ENCODE peak calls at places on chromosome 20, in eight cellular contexts. Y, I, B, E, M, J, F and Q are unnamed samples.

GRCh38 chr20:44355503-44356352 is at the start of gene HNF4A:
- DNase-seq in I (no peak), Y (no peak), J (no peak), M (no peak), F (no peak), E (no peak), B (peak), Q (no peak)

GRCh38 chr20:58045579-58045978 is 182.9 kb downstream of the ANKRD60 start:
- DNase-seq in B (no peak), E (no peak), J (no peak), M (no peak), I (no peak), F (no peak), Y (no peak), Q (no peak)

GRCh38 chr20:36179170-36179945 is 24.8 kb downstream of the EPB41L1 start:
- DNase-seq in B (no peak), F (no peak), J (no peak), M (no peak), Y (no peak), E (no peak), I (no peak), Q (no peak)

GRCh38 chr20:3808141-3808479 is 12.0 kb downstream of the CDC25B start:
- DNase-seq in J (no peak), I (no peak), F (peak), Y (no peak), M (no peak), E (peak), B (peak), Q (peak)

GRCh38 chr20:64232794-64233193 is 22.8 kb upstream of the PCMTD2 start:
- DNase-seq in F (peak), J (no peak), Y (no peak), I (no peak), M (peak), E (peak), B (no peak), Q (peak)

GRCh38 chr20:33250666-33251065 is 14.9 kb downstream of the BPIFA1 start:
- DNase-seq in B (no peak), M (peak), F (no peak), J (no peak), E (no peak), Y (no peak), I (no peak), Q (no peak)

GRCh38 chr20:5147193-5147592 is 20.4 kb downstream of the CDS2 start:
- DNase-seq in E (no peak), M (no peak), F (no peak), J (no peak), B (no peak), Y (no peak), I (no peak), Q (no peak)

GRCh38 chr20:36463212-36464061 is 77.9 kb upstream of the MYL9 start:
- DNase-seq in B (no peak), J (no peak), M (no peak), I (no peak), E (no peak), F (no peak), Y (no peak), Q (no peak)

GRCh38 chr20:54633903-54634302 is 158.5 kb downstream of the DOK5 start:
- DNase-seq in I (no peak), E (no peak), J (no peak), F (no peak), Y (no peak), B (no peak), M (no peak), Q (no peak)

GRCh38 chr20:63293866-63294535 is 1.0 kb downstream of the COL20A1 start:
- DNase-seq in Y (no peak), J (no peak), I (no peak), M (no peak), B (no peak), E (no peak), F (no peak), Q (no peak)

GRCh38 chr20:50663095-50663821 is 28.1 kb downstream of the RIPOR3 start:
- DNase-seq in F (no peak), M (no peak), Y (no peak), J (no peak), I (no peak), E (peak), B (no peak), Q (peak)

GRCh38 chr20:9557411-9557810 is 43.0 kb downstream of the LAMP5 start:
- DNase-seq in M (no peak), J (no peak), Y (no peak), E (no peak), F (no peak), B (no peak), I (no peak), Q (no peak)

GRCh38 chr20:1299522-1299921 is 29.4 kb downstream of the SDCBP2 start:
- DNase-seq in B (peak), I (peak), J (no peak), F (no peak), M (peak), Y (no peak), E (no peak), Q (no peak)

GRCh38 chr20:58238490-58238889 is 10.0 kb upstream of the ANKRD60 start:
- DNase-seq in E (no peak), J (no peak), I (no peak), Y (no peak), M (no peak), F (no peak), B (no peak), Q (no peak)

GRCh38 chr20:52242237-52243230 is 51.0 kb upstream of the ZFP64 start:
- DNase-seq in E (no peak), Y (no peak), J (no peak), F (no peak), B (no peak), I (no peak), M (peak), Q (no peak)

GRCh38 chr20:11890331-11891080 is 27.2 kb upstream of the BTBD3 start:
- DNase-seq in B (peak), M (peak), E (peak), I (peak), F (peak), Y (no peak), J (no peak), Q (peak)

GRCh38 chr20:60131375-60131774 is 173.2 kb downstream of the CDH26 start:
- DNase-seq in F (no peak), J (no peak), Y (no peak), B (no peak), E (no peak), M (no peak), I (no peak), Q (no peak)

GRCh38 chr20:11675920-11676617 is 241.6 kb upstream of the BTBD3 start:
- DNase-seq in Y (no peak), E (no peak), I (no peak), B (no peak), F (no peak), M (no peak), J (no peak), Q (no peak)

GRCh38 chr20:41717464-41717863 is 99.3 kb upstream of the CHD6 start:
- DNase-seq in M (peak), J (no peak), Y (no peak), I (no peak), E (no peak), B (no peak), F (no peak), Q (no peak)

GRCh38 chr20:23029324-23029723 is 5.8 kb upstream of the SSTR4 start:
- DNase-seq in F (no peak), Y (no peak), I (no peak), J (no peak), B (no peak), E (no peak), M (no peak), Q (no peak)

GRCh38 chr20:16111132-16111852 is 462.0 kb downstream of the KIF16B start:
- DNase-seq in E (no peak), I (no peak), Y (no peak), F (no peak), J (no peak), M (no peak), B (no peak), Q (no peak)

GRCh38 chr20:63532449-63532971 is 4.7 kb downstream of the PTK6 start:
- DNase-seq in E (no peak), I (no peak), F (no peak), M (no peak), J (no peak), B (peak), Y (no peak), Q (peak)

GRCh38 chr20:38805502-38805957 is at the start of gene PPP1R16B:
- DNase-seq in F (peak), E (peak), I (peak), B (peak), Y (peak), M (no peak), J (peak), Q (peak)

GRCh38 chr20:1897965-1898464 is 2.8 kb downstream of the SIRPA start:
- DNase-seq in E (no peak), M (no peak), I (no peak), J (no peak), F (no peak), Y (no peak), B (peak), Q (no peak)

GRCh38 chr20:528923-529594 is 14.5 kb downstream of the CSNK2A1 start:
- DNase-seq in I (no peak), F (no peak), Y (no peak), M (no peak), E (no peak), J (no peak), B (no peak), Q (no peak)

GRCh38 chr20:24942679-24943078 is 6.4 kb upstream of the CST7 start:
- DNase-seq in I (no peak), B (no peak), M (no peak), J (no peak), E (no peak), F (no peak), Y (no peak), Q (no peak)

GRCh38 chr20:34515484-34516037 is 661 bp upstream of the DYNLRB1 start:
- DNase-seq in F (peak), I (peak), J (peak), M (peak), Y (peak), E (no peak), B (peak), Q (peak)

GRCh38 chr20:52379723-52380336 is 188.3 kb upstream of the ZFP64 start:
- DNase-seq in E (peak), I (peak), Y (peak), F (peak), B (peak), M (no peak), J (peak), Q (peak)

GRCh38 chr20:23161968-23162696 is 76.0 kb upstream of the CD93 start:
- DNase-seq in M (peak), Y (no peak), E (peak), I (no peak), B (peak), F (peak), J (no peak), Q (peak)